ENCODE peak calls at places on chromosomes 11 and 22, in ten cellular contexts. C is prostate gland, G is fibroblast of pulmonary artery, Y is neural progenitor cell, U is A549, L is CD14-positive monocyte, J is body of pancreas, K is MCF 10A, W is lower leg skin, B is colonic mucosa. I is an unnamed sample.

GRCh38 chr11:27310710-27311109 is 52.3 kb downstream of the CCDC34 start:
- DNase-seq in C (no peak), G (no peak), Y (no peak), U (no peak), L (no peak), J (no peak), K (no peak), W (no peak), B (no peak), I (no peak)

GRCh38 chr11:114066046-114066648 is 6.6 kb downstream of the ZBTB16 start:
- DNase-seq in C (no peak), G (no peak), Y (no peak), U (no peak), L (no peak), J (no peak), K (no peak), W (no peak), B (no peak), I (no peak)

GRCh38 chr11:4125141-4125540 is 30.5 kb downstream of the RRM1 start:
- DNase-seq in C (no peak), G (peak), Y (no peak), U (no peak), L (no peak), J (no peak), K (no peak), W (no peak), B (no peak), I (no peak)

GRCh38 chr11:123152951-123153350 is 42.1 kb downstream of the CLMP start:
- DNase-seq in C (no peak), G (no peak), Y (no peak), U (no peak), L (no peak), J (no peak), K (no peak), W (no peak), B (no peak), I (no peak)

GRCh38 chr11:131186629-131187075 is 183.8 kb upstream of the NTM start:
- DNase-seq in C (no peak), G (no peak), Y (peak), U (no peak), L (no peak), J (no peak), K (no peak), W (no peak), B (no peak), I (no peak)

GRCh38 chr11:72353861-72354260 is 80.5 kb downstream of the CLPB start:
- DNase-seq in C (no peak), G (peak), Y (no peak), U (no peak), L (no peak), J (no peak), K (peak), W (no peak), B (no peak), I (no peak)

GRCh38 chr11:3153291-3153861 is 11.7 kb downstream of the OSBPL5 start:
- DNase-seq in C (no peak), G (peak), Y (no peak), U (no peak), L (no peak), J (no peak), K (no peak), W (no peak), B (no peak), I (no peak)

GRCh38 chr11:78226684-78227680 is 38.3 kb downstream of the USP35 start:
- DNase-seq in C (no peak), G (no peak), Y (no peak), U (no peak), L (no peak), J (no peak), K (no peak), W (no peak), B (no peak), I (no peak)

GRCh38 chr11:882593-882992 is 28.0 kb downstream of the CHID1 start:
- DNase-seq in C (no peak), G (no peak), Y (no peak), U (no peak), L (no peak), J (no peak), K (no peak), W (no peak), B (no peak), I (no peak)

GRCh38 chr11:77198440-77198849 is 70.4 kb downstream of the MYO7A start:
- DNase-seq in C (no peak), G (peak), Y (peak), U (peak), L (peak), J (peak), K (peak), W (no peak), B (no peak), I (no peak)

GRCh38 chr11:20109731-20110445 is 50.4 kb downstream of the DBX1 start:
- DNase-seq in C (no peak), G (no peak), Y (no peak), U (no peak), L (no peak), J (no peak), K (no peak), W (no peak), B (no peak), I (no peak)

GRCh38 chr22:49934144-49934890 is 15.9 kb downstream of the CRELD2 start:
- DNase-seq in C (peak), G (no peak), Y (no peak), U (no peak), L (peak), J (peak), K (peak), W (no peak), B (peak), I (no peak)

GRCh38 chr11:1382831-1383607 is 6.7 kb upstream of the BRSK2 start:
- DNase-seq in C (peak), G (peak), Y (peak), U (peak), L (peak), J (peak), K (peak), W (peak), B (peak), I (peak)

GRCh38 chr11:113248702-113249490 is 65.5 kb upstream of the TTC12 start:
- DNase-seq in C (no peak), G (no peak), Y (no peak), U (no peak), L (no peak), J (no peak), K (no peak), W (no peak), B (no peak), I (no peak)

GRCh38 chr22:46352691-46353386 is 17.3 kb downstream of the TRMU start:
- DNase-seq in C (peak), G (peak), Y (no peak), U (peak), L (peak), J (peak), K (peak), W (no peak), B (no peak), I (no peak)

GRCh38 chr11:66420671-66421476 is at the start of gene NPAS4:
- DNase-seq in C (no peak), G (no peak), Y (peak), U (no peak), L (no peak), J (peak), K (no peak), W (no peak), B (no peak), I (peak)

GRCh38 chr11:25587496-25587895 is 744.4 kb upstream of the ANO3 start:
- DNase-seq in C (no peak), G (peak), Y (no peak), U (no peak), L (no peak), J (no peak), K (peak), W (no peak), B (no peak), I (no peak)

GRCh38 chr11:72721689-72722049 is 30.5 kb downstream of the ARAP1 start:
- DNase-seq in C (peak), G (peak), Y (no peak), U (no peak), L (no peak), J (peak), K (peak), W (no peak), B (peak), I (no peak)

GRCh38 chr22:46769191-46769675 is 6.8 kb downstream of the TBC1D22A start:
- DNase-seq in C (no peak), G (no peak), Y (no peak), U (no peak), L (no peak), J (no peak), K (no peak), W (no peak), B (no peak), I (no peak)

GRCh38 chr22:26318975-26319374 is 110.1 kb upstream of the ASPHD2 start:
- DNase-seq in C (no peak), G (peak), Y (no peak), U (no peak), L (no peak), J (no peak), K (peak), W (no peak), B (no peak), I (no peak)

GRCh38 chr11:17684550-17684949 is 34.8 kb upstream of the MYOD1 start:
- DNase-seq in C (no peak), G (no peak), Y (no peak), U (no peak), L (no peak), J (no peak), K (no peak), W (no peak), B (no peak), I (no peak)

GRCh38 chr11:11937957-11938356 is 70.5 kb downstream of the DKK3 start:
- DNase-seq in C (no peak), G (no peak), Y (no peak), U (no peak), L (no peak), J (no peak), K (no peak), W (no peak), B (no peak), I (no peak)

GRCh38 chr11:107608809-107609208 is 17.9 kb downstream of the ELMOD1 start:
- DNase-seq in C (no peak), G (no peak), Y (no peak), U (no peak), L (no peak), J (no peak), K (no peak), W (no peak), B (no peak), I (no peak)

GRCh38 chr11:125974284-125974683 is 28.4 kb downstream of the VSIG10L2 start:
- DNase-seq in C (no peak), G (no peak), Y (no peak), U (no peak), L (no peak), J (no peak), K (no peak), W (no peak), B (no peak), I (no peak)

GRCh38 chr22:49107561-49107960 is 720.1 kb downstream of the BRD1 start:
- DNase-seq in C (no peak), G (no peak), Y (no peak), U (no peak), L (no peak), J (no peak), K (no peak), W (no peak), B (no peak), I (no peak)

GRCh38 chr11:101576536-101576935 is 7.3 kb downstream of the TRPC6 start:
- DNase-seq in C (no peak), G (no peak), Y (no peak), U (no peak), L (no peak), J (no peak), K (no peak), W (no peak), B (no peak), I (no peak)

GRCh38 chr11:5713695-5714094 is 22.6 kb upstream of the OR56B1 start:
- DNase-seq in C (no peak), G (peak), Y (no peak), U (no peak), L (no peak), J (no peak), K (no peak), W (no peak), B (no peak), I (no peak)

DNA sequence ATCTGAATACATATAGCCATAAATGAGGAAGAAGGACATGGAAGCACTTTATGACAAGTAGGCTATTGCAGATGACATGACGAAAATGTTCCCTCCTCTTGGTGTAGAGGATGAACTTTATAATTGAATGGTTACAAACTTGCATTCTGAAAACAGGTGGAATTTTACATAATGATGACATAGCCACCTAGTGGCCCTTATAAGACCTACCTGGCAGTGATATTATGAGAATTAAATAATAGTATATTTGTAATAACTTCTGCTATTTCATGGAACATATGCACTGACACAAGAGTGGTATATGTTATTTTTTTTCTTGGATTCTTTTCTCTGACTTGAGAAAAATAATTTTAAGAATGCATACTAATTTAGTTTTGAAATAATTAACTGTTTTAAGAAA is 22.9 kb downstream of the TRIM22 start:
- DNase-seq in C (no peak), G (peak), Y (no peak), U (peak), L (no peak), J (no peak), K (peak), W (no peak), B (no peak), I (no peak)
- TF ChIP-seq CTCF in C (peak), G (peak), Y (peak), U (peak), L (peak), J (peak), K (peak), W (no peak), B (no peak), I (no peak)

DNA sequence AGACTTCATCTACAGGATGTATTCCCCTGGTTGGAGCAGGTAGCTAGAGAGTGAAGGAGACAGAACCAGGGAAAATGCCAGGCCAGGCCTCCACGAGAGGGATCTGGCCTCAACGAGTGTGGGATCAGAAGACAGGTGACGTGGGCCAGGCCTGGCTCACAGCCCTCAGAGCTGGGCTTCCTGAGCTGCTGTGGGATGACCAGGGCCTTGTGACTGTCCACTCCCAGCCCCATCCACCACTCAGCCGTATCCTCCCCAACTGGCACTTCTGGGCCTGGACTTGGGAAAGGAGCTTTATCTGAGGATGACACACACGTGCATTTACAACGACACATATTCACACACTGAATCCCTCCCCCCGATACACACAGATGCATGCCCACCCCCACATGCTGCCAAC is 93.2 kb downstream of the TP53I11 start:
- DNase-seq in C (no peak), G (no peak), Y (no peak), U (no peak), L (no peak), J (no peak), K (no peak), W (no peak), B (no peak), I (no peak)
- TF ChIP-seq CTCF in C (no peak), G (no peak), Y (no peak), U (no peak), L (no peak), J (no peak), K (no peak), W (no peak), B (no peak), I (no peak)

GRCh38 chr11:121476379-121477032 is 23.7 kb upstream of the SORL1-AS1 start:
- DNase-seq in C (peak), G (no peak), Y (no peak), U (no peak), L (no peak), J (no peak), K (peak), W (no peak), B (no peak), I (no peak)

GRCh38 chr11:121479839-121480238 is 27.1 kb upstream of the SORL1-AS1 start:
- DNase-seq in C (no peak), G (no peak), Y (no peak), U (no peak), L (no peak), J (no peak), K (no peak), W (no peak), B (no peak), I (no peak)

GRCh38 chr11:121478895-121479281 is 26.1 kb upstream of the SORL1-AS1 start:
- DNase-seq in C (no peak), G (no peak), Y (peak), U (no peak), L (no peak), J (no peak), K (no peak), W (no peak), B (no peak), I (no peak)

GRCh38 chr11:121479355-121479754 is 26.6 kb upstream of the SORL1-AS1 start:
- DNase-seq in C (no peak), G (no peak), Y (peak), U (no peak), L (no peak), J (no peak), K (no peak), W (no peak), B (no peak), I (no peak)

GRCh38 chr11:121478226-121478894 is 25.6 kb upstream of the SORL1-AS1 start:
- DNase-seq in C (peak), G (no peak), Y (no peak), U (no peak), L (no peak), J (peak), K (no peak), W (no peak), B (no peak), I (no peak)
- TF ChIP-seq CTCF in C (no peak), G (no peak), Y (no peak), U (no peak), L (no peak), J (no peak), K (no peak), W (no peak), B (no peak), I (no peak)

DNA sequence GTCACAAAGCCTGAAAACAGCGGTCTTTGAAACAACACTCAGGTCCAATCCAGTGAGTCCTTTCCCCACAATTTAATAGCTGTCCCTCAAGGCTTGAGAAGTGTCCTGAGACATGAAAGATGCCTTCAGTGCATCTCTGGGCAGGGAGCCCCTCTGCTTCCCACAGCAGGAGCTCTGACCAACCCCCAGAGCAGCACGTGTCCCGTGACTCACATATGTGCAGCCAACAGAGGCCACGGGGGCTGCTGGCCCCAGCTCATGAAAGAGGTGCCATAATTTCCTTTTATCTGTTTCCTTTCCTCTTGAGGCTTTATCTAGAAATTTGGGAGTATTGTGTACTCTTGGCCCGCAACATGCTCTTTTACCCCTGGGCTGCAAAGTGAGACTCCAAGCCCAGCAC is 33.2 kb upstream of the LMO1 start:
- DNase-seq in C (no peak), G (no peak), Y (peak), U (no peak), L (no peak), J (no peak), K (no peak), W (no peak), B (no peak), I (no peak)
- TF ChIP-seq CTCF in C (no peak), G (no peak), Y (no peak), U (no peak), L (no peak), J (no peak), K (no peak), W (no peak), B (no peak), I (no peak)

GRCh38 chr11:29844701-29845379 is 172.0 kb downstream of the KCNA4 start:
- DNase-seq in C (no peak), G (no peak), Y (no peak), U (no peak), L (no peak), J (no peak), K (no peak), W (no peak), B (no peak), I (no peak)
- TF ChIP-seq CTCF in C (no peak), G (no peak), Y (peak), U (no peak), L (no peak), J (no peak), K (no peak), W (no peak), B (no peak), I (peak)

GRCh38 chr11:29438815-29439214 is 578.0 kb downstream of the KCNA4 start:
- DNase-seq in C (no peak), G (no peak), Y (no peak), U (no peak), L (no peak), J (no peak), K (no peak), W (no peak), B (no peak), I (no peak)

GRCh38 chr11:29435421-29435820 is 581.4 kb downstream of the KCNA4 start:
- DNase-seq in C (no peak), G (peak), Y (no peak), U (no peak), L (no peak), J (no peak), K (peak), W (no peak), B (no peak), I (no peak)

DNA sequence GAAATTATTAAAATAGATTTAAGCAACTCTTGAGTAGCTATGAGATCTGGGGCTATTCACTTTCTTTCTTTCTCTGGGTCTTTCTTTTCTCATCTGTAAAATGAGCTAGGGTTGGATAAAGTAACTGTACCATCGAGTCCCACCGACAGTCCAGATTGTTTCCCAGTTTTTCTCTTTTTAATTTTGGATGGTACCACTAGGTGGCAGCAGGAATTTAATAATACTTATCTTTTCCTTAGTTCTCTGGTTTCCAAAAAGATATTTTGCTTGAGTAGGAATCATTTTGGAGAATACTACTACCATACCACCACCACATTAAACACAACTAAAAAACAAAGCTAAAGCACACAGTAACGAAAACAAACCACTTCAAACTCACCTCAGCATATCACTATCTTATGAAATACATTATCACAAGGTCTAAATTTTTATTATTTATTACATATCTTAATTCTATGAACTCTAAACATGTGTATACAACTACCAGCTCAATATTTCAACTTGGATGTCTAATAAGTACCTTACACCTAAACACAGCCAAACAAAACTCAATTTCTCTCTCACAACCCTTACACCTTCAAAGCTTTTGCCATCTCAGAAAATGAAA is 584.0 kb downstream of the KCNA4 start:
- DNase-seq in C (no peak), G (peak), Y (peak), U (peak), L (no peak), J (no peak), K (peak), W (no peak), B (no peak), I (no peak)
- TF ChIP-seq CTCF in C (peak), G (peak), Y (peak), U (peak), L (peak), J (peak), K (peak), W (no peak), B (no peak), I (peak)